ENCODE peak calls at places on chromosome 12, in nine cellular contexts. P, K, U, E, D, W, N, L and T are unnamed samples. For H3K4me1, the result is how much of the 10 kb centered on the place peaks cover.

GRCh38 chr12:79422060-79422812 is 268.5 kb downstream of the PAWR start:
- DNase-seq in E (no peak), K (no peak), N (no peak), P (no peak), U (no peak), W (no peak), L (no peak), D (no peak), T (no peak)

GRCh38 chr12:26126340-26127284 is 1.8 kb upstream of the BHLHE41 start:
- DNase-seq in E (peak), N (no peak), W (peak), K (peak), L (peak), D (peak), P (peak), U (peak), T (peak)

GRCh38 chr12:51357374-51358047 is 11.0 kb upstream of the CELA1 start:
- DNase-seq in K (no peak), N (no peak), D (no peak), U (no peak), L (no peak), E (no peak), W (no peak), P (no peak), T (no peak)

GRCh38 chr12:79183003-79183402 is 318.4 kb downstream of the SYT1 start:
- DNase-seq in W (no peak), L (no peak), D (no peak), U (no peak), P (no peak), N (no peak), E (no peak), K (no peak), T (no peak)

GRCh38 chr12:108313609-108314331 is 25.3 kb downstream of the CMKLR1 start:
- DNase-seq in K (no peak), P (no peak), U (no peak), E (no peak), D (no peak), W (no peak), L (peak), N (no peak), T (peak)

GRCh38 chr12:92747151-92747550 is 44.4 kb downstream of the PLEKHG7 start:
- DNase-seq in K (no peak), E (no peak), D (no peak), N (no peak), W (no peak), U (no peak), P (no peak), L (no peak), T (no peak)

GRCh38 chr12:61574339-61574738 is 685.9 kb upstream of the USP15 start:
- DNase-seq in U (no peak), E (no peak), K (no peak), L (no peak), P (no peak), D (no peak), W (no peak), N (no peak), T (no peak)

GRCh38 chr12:111393700-111394275 is 11.9 kb upstream of the SH2B3 start:
- DNase-seq in E (no peak), K (no peak), D (no peak), P (no peak), U (no peak), W (peak), L (peak), N (no peak), T (peak)

GRCh38 chr12:76895796-76896195 is 17.0 kb upstream of the CSRP2 start:
- DNase-seq in P (no peak), E (no peak), K (no peak), L (no peak), N (no peak), W (no peak), D (no peak), U (no peak), T (no peak)

GRCh38 chr12:5166976-5167375 is 123.3 kb downstream of the KCNA5 start:
- DNase-seq in U (no peak), L (no peak), W (no peak), K (no peak), D (no peak), P (no peak), N (no peak), E (no peak), T (no peak)

GRCh38 chr12:106113446-106114083 is 25.2 kb downstream of the NUAK1 start:
- DNase-seq in D (peak), N (no peak), L (no peak), W (no peak), U (no peak), P (no peak), K (no peak), E (no peak), T (no peak)

GRCh38 chr12:89657090-89657489 is 51.5 kb downstream of the ATP2B1 start:
- DNase-seq in W (no peak), D (no peak), U (no peak), L (no peak), E (no peak), K (no peak), N (no peak), P (no peak), T (no peak)

GRCh38 chr12:52645120-52645761 is 6.8 kb downstream of the KRT2 start:
- DNase-seq in D (no peak), U (no peak), L (no peak), K (no peak), N (no peak), W (no peak), E (no peak), P (no peak), T (no peak)

GRCh38 chr12:1851126-1851791 is 30.9 kb downstream of the LRTM2 start:
- DNase-seq in U (no peak), K (no peak), L (no peak), E (no peak), W (no peak), D (no peak), P (no peak), N (no peak), T (no peak)

GRCh38 chr12:85191-85666 is 18.7 kb downstream of the IQSEC3 start:
- DNase-seq in P (no peak), N (no peak), K (no peak), D (no peak), U (no peak), E (peak), W (no peak), L (no peak), T (no peak)

GRCh38 chr12:88946377-88946997 is 366.2 kb upstream of the KITLG start:
- DNase-seq in L (no peak), U (no peak), P (no peak), N (peak), W (no peak), D (no peak), E (no peak), K (no peak), T (peak)

GRCh38 chr12:52139579-52140062 is 52.2 kb downstream of the KRT80 start:
- DNase-seq in E (no peak), K (no peak), W (no peak), N (no peak), D (peak), P (no peak), L (peak), U (no peak), T (no peak)

GRCh38 chr12:40565029-40565633 is 127.1 kb upstream of the CNTN1 start:
- DNase-seq in K (no peak), W (no peak), N (no peak), P (no peak), D (no peak), E (no peak), U (no peak), L (no peak), T (no peak)

GRCh38 chr12:39036060-39036459 is 130.7 kb upstream of the CPNE8 start:
- DNase-seq in N (no peak), W (no peak), K (no peak), U (no peak), L (no peak), P (no peak), D (no peak), E (no peak), T (no peak)

GRCh38 chr12:128829870-128830504 is 6.2 kb upstream of the SLC15A4 start:
- DNase-seq in D (no peak), E (no peak), P (peak), N (no peak), L (peak), K (no peak), U (no peak), W (peak), T (no peak)

GRCh38 chr12:105835505-105835904 is 303.2 kb downstream of the NUAK1 start:
- DNase-seq in W (no peak), E (no peak), U (no peak), L (no peak), D (no peak), K (no peak), N (no peak), P (no peak), T (no peak)

GRCh38 chr12:20366776-20367409 is 1.4 kb upstream of the PDE3A start:
- DNase-seq in K (no peak), D (no peak), N (no peak), W (no peak), U (no peak), E (no peak), L (no peak), P (no peak), T (no peak)

GRCh38 chr12:81146228-81147225 is 68.6 kb downstream of the ACSS3 start:
- DNase-seq in K (no peak), D (no peak), N (no peak), W (no peak), L (no peak), U (no peak), E (no peak), P (no peak), T (no peak)

GRCh38 chr12:81084848-81085350 is 7.0 kb downstream of the ACSS3 start:
- DNase-seq in W (no peak), D (no peak), U (no peak), N (no peak), K (no peak), E (no peak), L (no peak), P (no peak), T (no peak)

GRCh38 chr12:15522574-15523187 is 200.4 kb downstream of the PTPRO start:
- DNase-seq in W (no peak), N (peak), K (no peak), E (peak), U (no peak), P (no peak), D (peak), L (no peak), T (no peak)

GRCh38 chr12:69688496-69689427 is 10.3 kb downstream of the BEST3 start:
- DNase-seq in P (peak), K (no peak), L (peak), N (peak), W (no peak), U (peak), D (peak), E (peak), T (peak)

GRCh38 chr12:71440393-71441349 is 1.1 kb downstream of the LGR5 start:
- DNase-seq in L (peak), W (no peak), E (no peak), N (no peak), D (peak), K (no peak), U (no peak), P (peak), T (no peak)

GRCh38 chr12:71441350-71441748 is 1.8 kb downstream of the LGR5 start:
- DNase-seq in U (no peak), E (no peak), L (no peak), W (no peak), N (no peak), D (no peak), K (no peak), P (no peak), T (no peak)

GRCh38 chr12:71438670-71439361 is 782 bp upstream of the LGR5 start:
- DNase-seq in L (no peak), U (no peak), W (no peak), D (peak), K (no peak), N (no peak), P (no peak), E (no peak), T (no peak)

GRCh38 chr12:71439362-71439612 is 311 bp upstream of the LGR5 start:
- DNase-seq in E (no peak), U (no peak), N (no peak), D (no peak), P (no peak), L (no peak), W (no peak), K (no peak), T (no peak)

DNA sequence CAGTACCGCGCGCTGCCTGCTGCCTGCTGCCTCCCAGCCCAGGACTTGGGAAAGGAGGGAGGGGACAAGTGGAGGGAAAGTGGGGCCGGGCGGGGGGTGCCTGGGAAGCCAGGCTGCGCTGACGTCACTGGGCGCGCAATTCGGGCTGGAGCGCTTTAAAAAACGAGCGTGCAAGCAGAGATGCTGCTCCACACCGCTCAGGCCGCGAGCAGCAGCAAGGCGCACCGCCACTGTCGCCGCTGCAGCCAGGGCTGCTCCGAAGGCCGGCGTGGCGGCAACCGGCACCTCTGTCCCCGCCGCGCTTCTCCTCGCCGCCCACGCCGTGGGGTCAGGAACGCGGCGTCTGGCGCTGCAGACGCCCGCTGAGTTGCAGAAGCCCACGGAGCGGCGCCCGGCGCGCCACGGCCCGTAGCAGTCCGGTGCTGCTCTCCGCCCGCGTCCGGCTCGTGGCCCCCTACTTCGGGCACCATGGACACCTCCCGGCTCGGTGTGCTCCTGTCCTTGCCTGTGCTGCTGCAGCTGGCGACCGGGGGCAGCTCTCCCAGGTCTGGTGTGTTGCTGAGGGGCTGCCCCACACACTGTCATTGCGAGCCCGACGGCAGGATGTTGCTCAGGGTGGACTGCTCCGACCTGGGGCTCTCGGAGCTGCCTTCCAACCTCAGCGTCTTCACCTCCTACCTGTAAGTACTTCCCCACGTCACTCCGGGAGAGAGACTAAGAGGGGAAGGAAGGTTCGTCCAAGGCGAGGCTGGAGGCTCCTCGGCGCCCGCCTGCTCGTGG is at the start of gene LGR5:
- DNase-seq in U (no peak), L (peak), N (no peak), D (peak), W (no peak), E (no peak), K (no peak), P (no peak), T (peak)
- TF ChIP-seq POLR2A in U (no peak), L (no peak), N (no peak), D (no peak), W (no peak), E (no peak), K (peak), P (no peak), T (no peak)

GRCh38 chr12:94839347-94839746 is 164.2 kb downstream of the NDUFA12 start:
- DNase-seq in U (no peak), E (no peak), D (no peak), K (no peak), W (no peak), L (no peak), N (no peak), P (no peak), T (no peak)
- H3K4me1 ChIP-seq in U (under half), E (under half), D (under half), K (under half), W (under half), L (under half), N (under half), P (under half), T (under half)

GRCh38 chr12:115377230-115377629 is 693.3 kb upstream of the TBX3 start:
- DNase-seq in W (no peak), U (no peak), P (no peak), D (no peak), E (no peak), K (no peak), L (no peak), N (no peak), T (no peak)

GRCh38 chr12:115378296-115378695 is 694.3 kb upstream of the TBX3 start:
- DNase-seq in W (no peak), D (no peak), U (no peak), L (no peak), E (no peak), K (no peak), N (no peak), P (no peak), T (no peak)

GRCh38 chr12:115374480-115375187 is 690.7 kb upstream of the TBX3 start:
- DNase-seq in K (no peak), P (no peak), L (no peak), D (no peak), U (no peak), N (no peak), E (no peak), W (no peak), T (no peak)

GRCh38 chr12:115377781-115378180 is 693.8 kb upstream of the TBX3 start:
- DNase-seq in D (no peak), P (no peak), K (no peak), E (no peak), L (no peak), N (no peak), U (no peak), W (no peak), T (no peak)

GRCh38 chr12:115375188-115375991 is 691.4 kb upstream of the TBX3 start:
- DNase-seq in E (no peak), D (peak), U (no peak), K (no peak), W (no peak), N (no peak), L (no peak), P (no peak), T (no peak)
- H3K4me3 ChIP-seq in E (no peak), D (no peak), U (no peak), K (no peak), W (no peak), N (no peak), L (no peak), P (no peak), T (no peak)

GRCh38 chr12:56188116-56188785 is 1.0 kb downstream of the SMARCC2 start:
- DNase-seq in E (no peak), K (no peak), D (no peak), U (no peak), P (no peak), L (no peak), N (no peak), W (no peak), T (no peak)

GRCh38 chr12:56190695-56191155 is 1.4 kb upstream of the SMARCC2 start:
- DNase-seq in E (no peak), D (peak), P (no peak), N (no peak), W (no peak), U (no peak), K (no peak), L (no peak), T (no peak)

GRCh38 chr12:56188786-56189335 is 422 bp downstream of the SMARCC2 start:
- DNase-seq in N (no peak), E (peak), L (peak), D (no peak), K (no peak), W (peak), U (no peak), P (peak), T (peak)

GRCh38 chr12:56189918-56190694 is 823 bp upstream of the SMARCC2 start:
- DNase-seq in P (peak), E (peak), D (peak), U (peak), K (peak), W (peak), N (peak), L (peak), T (peak)

DNA sequence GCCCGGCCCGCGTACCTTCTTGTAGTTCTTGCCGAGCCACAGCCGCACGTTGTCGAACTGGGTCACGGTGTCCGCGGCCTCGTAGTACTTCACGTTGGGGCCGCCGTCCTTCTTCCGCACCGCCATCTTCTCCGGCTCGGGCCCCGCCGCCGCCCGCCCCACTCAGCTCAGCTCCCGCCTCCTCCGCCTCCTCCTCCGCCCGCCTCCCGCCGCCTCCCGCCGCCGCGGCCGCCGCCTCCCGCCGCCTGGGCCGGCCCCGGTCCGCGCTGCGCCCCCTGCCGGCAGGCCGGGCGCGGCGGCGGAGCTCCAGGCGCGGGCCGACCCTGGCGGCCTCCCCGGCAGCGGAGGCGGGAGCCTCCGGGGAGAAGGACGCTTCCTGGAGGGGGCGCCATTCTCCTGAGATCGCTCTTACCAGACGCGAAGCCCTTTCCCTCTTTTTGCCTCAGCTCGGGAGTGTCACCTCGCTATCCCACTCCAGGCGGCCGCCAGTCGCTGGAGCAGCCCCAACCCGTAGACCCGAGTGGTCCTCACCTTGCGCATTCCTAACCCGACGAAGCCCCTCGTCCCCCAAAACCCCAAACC is at the start of gene SMARCC2:
- DNase-seq in L (peak), N (peak), E (peak), P (peak), D (peak), W (peak), U (peak), K (peak), T (peak)
- TF ChIP-seq POLR2A in L (no peak), N (no peak), E (peak), P (peak), D (peak), W (no peak), U (peak), K (peak), T (peak)

GRCh38 chr12:6615802-6616201 is 8.6 kb upstream of the CHD4 start:
- DNase-seq in U (peak), E (no peak), L (no peak), W (no peak), K (no peak), N (no peak), P (no peak), D (no peak), T (no peak)
- H3K4me1 ChIP-seq in U (under half), E (under half), L (half or more), W (under half), K (under half), N (under half), P (under half), D (under half), T (under half)

GRCh38 chr12:48995061-48995879 is 3.9 kb downstream of the DDN start:
- DNase-seq in K (peak), D (peak), E (peak), P (peak), N (peak), W (peak), L (peak), U (peak), T (peak)
- H3K4me3 ChIP-seq in K (peak), D (peak), E (no peak), P (peak), N (peak), W (no peak), L (no peak), U (no peak), T (peak)

GRCh38 chr12:46970636-46971035 is 108.8 kb upstream of the PCED1B start:
- DNase-seq in N (no peak), K (no peak), D (no peak), L (no peak), U (no peak), E (no peak), P (no peak), W (no peak), T (no peak)

GRCh38 chr12:46965880-46966279 is 113.5 kb upstream of the PCED1B start:
- DNase-seq in P (no peak), L (no peak), U (no peak), D (no peak), N (no peak), E (no peak), K (no peak), W (no peak), T (peak)

GRCh38 chr12:46963977-46964376 is 115.4 kb upstream of the PCED1B start:
- DNase-seq in D (no peak), E (no peak), U (no peak), N (no peak), W (no peak), K (no peak), L (no peak), P (peak), T (peak)

GRCh38 chr12:46964496-46965098 is 114.8 kb upstream of the PCED1B start:
- DNase-seq in K (no peak), N (no peak), P (no peak), U (no peak), D (peak), W (no peak), E (no peak), L (no peak), T (peak)

DNA sequence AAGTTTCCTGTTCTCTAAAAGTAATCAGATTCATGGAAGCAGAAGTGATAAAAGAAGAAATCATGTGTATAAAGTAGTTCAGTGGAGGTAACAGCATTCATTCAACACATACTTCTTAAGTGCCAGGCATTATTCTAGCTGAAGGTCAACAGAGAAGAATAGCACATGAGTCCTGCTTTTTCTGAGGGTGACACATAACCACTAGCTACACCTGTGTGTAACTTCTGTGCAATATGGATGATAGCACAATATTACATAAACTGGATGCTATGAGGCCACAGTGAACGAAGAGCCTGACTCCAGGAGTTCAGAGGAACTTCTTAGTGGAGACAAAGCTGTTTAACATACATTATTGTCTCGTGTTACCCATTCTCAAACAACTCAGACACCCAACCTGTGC is 114.3 kb upstream of the PCED1B start:
- DNase-seq in U (no peak), D (no peak), L (no peak), W (no peak), E (no peak), N (no peak), P (no peak), K (no peak), T (no peak)
- TF ChIP-seq POLR2A in U (no peak), D (no peak), L (no peak), W (no peak), E (no peak), N (no peak), P (no peak), K (no peak), T (no peak)